ENCODE peak calls at places on chromosomes 13 and 19, in eight cellular contexts. B is AG04450, I is pancreas, C is Peyer's patch, T is NB4, K is stomach, S is thoracic aorta, J is RWPE2. U is an unnamed sample.

GRCh38 chr13:24998433-24998832 is 97.5 kb upstream of the PABPC3 start:
- DNase-seq in B (no peak), I (no peak), C (no peak), T (no peak), K (no peak), S (no peak), J (no peak), U (no peak)

GRCh38 chr19:3284759-3285646 is 60.5 kb downstream of the CELF5 start:
- DNase-seq in B (peak), I (peak), C (peak), T (peak), K (peak), S (no peak), J (peak), U (peak)

GRCh38 chr19:5063873-5064645 is 95.1 kb downstream of the KDM4B start:
- DNase-seq in B (no peak), I (no peak), C (no peak), T (no peak), K (no peak), S (no peak), J (no peak), U (no peak)

GRCh38 chr19:52034051-52034728 is 6.0 kb upstream of the ZNF614 start:
- DNase-seq in B (no peak), I (no peak), C (no peak), T (no peak), K (no peak), S (no peak), J (no peak), U (peak)

GRCh38 chr13:33138441-33138840 is 122.2 kb downstream of the KL start:
- DNase-seq in B (no peak), I (no peak), C (no peak), T (no peak), K (no peak), S (no peak), J (no peak), U (no peak)

GRCh38 chr19:44585371-44586141 is 27.8 kb upstream of the IGSF23 start:
- DNase-seq in B (no peak), I (no peak), C (no peak), T (peak), K (no peak), S (no peak), J (no peak), U (peak)

GRCh38 chr19:6590458-6591319 is at the start of gene CD70:
- DNase-seq in B (no peak), I (no peak), C (peak), T (peak), K (no peak), S (no peak), J (no peak), U (no peak)

GRCh38 chr19:10461047-10461949 is 41.0 kb downstream of the PDE4A start:
- DNase-seq in B (peak), I (peak), C (peak), T (peak), K (peak), S (peak), J (peak), U (peak)

GRCh38 chr13:108218044-108218974 is at the start of gene ABHD13:
- DNase-seq in B (peak), I (peak), C (peak), T (peak), K (peak), S (peak), J (peak), U (peak)

GRCh38 chr19:18000480-18000980 is 7.4 kb upstream of the ARRDC2 start:
- DNase-seq in B (no peak), I (no peak), C (no peak), T (no peak), K (no peak), S (no peak), J (no peak), U (no peak)

GRCh38 chr19:8212916-8213315 is 3.7 kb downstream of the CERS4 start:
- DNase-seq in B (no peak), I (no peak), C (no peak), T (no peak), K (no peak), S (no peak), J (no peak), U (no peak)

GRCh38 chr19:37855098-37855497 is 51.3 kb downstream of the WDR87 start:
- DNase-seq in B (no peak), I (peak), C (peak), T (no peak), K (no peak), S (no peak), J (peak), U (peak)

GRCh38 chr13:32056316-32056715 is 24.7 kb downstream of the FRY start:
- DNase-seq in B (no peak), I (no peak), C (no peak), T (no peak), K (no peak), S (no peak), J (no peak), U (no peak)

GRCh38 chr19:33377586-33378475 is 4.3 kb downstream of the CEBPG start:
- DNase-seq in B (no peak), I (no peak), C (no peak), T (no peak), K (no peak), S (no peak), J (no peak), U (peak)

GRCh38 chr13:27978301-27978968 is 9.3 kb upstream of the CDX2 start:
- DNase-seq in B (no peak), I (peak), C (no peak), T (no peak), K (no peak), S (no peak), J (no peak), U (no peak)

GRCh38 chr19:30049844-30050667 is 108.0 kb downstream of the URI1 start:
- DNase-seq in B (no peak), I (no peak), C (no peak), T (no peak), K (no peak), S (no peak), J (no peak), U (no peak)

GRCh38 chr13:36680918-36681317 is 7.1 kb downstream of the SERTM1 start:
- DNase-seq in B (no peak), I (no peak), C (no peak), T (no peak), K (no peak), S (no peak), J (no peak), U (peak)

GRCh38 chr19:50215820-50216219 is 12.4 kb downstream of the MYH14 start:
- DNase-seq in B (no peak), I (no peak), C (no peak), T (no peak), K (no peak), S (no peak), J (no peak), U (no peak)
- H3K4me3 ChIP-seq in B (no peak), I (no peak), C (no peak), T (no peak), K (no peak), S (no peak), J (no peak), U (no peak)

GRCh38 chr13:98796191-98796590 is 43.7 kb upstream of the SLC15A1 start:
- DNase-seq in B (no peak), I (no peak), C (no peak), T (no peak), K (no peak), S (no peak), J (no peak), U (no peak)
- TF ChIP-seq CTCF in B (no peak), I (no peak), C (no peak), T (no peak), K (no peak), S (no peak), J (no peak), U (no peak)

DNA sequence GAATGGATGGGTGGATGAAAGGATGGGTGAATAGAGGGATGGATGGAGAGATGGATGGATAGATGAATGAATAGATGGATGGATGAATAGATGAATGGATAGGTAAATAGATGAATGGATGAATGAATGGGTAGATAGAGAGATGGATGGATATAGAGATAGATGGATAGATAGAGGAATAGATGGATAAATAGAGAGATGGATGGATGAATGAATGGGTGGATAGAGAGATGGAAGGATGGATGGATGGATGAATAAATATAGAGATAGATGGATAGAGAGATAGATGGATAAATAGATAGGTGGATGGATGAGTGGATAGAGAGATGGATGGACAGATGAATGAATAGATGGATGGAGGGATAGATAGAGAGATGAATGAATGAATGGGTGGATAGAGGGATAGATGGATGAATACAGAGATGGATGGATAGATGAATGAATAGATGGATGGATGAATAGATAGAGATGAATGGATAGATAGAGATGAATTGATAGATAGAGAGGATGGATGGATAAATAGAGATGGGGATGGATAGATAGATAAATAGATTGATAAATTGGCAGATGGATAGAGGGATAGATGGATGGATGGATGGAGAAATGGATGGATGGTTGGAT is 106.7 kb upstream of the SOX1 start:
- DNase-seq in B (no peak), I (no peak), C (no peak), T (no peak), K (no peak), S (no peak), J (no peak), U (no peak)
- H3K4me3 ChIP-seq in B (no peak), I (no peak), C (no peak), T (no peak), K (no peak), S (no peak), J (no peak), U (no peak)

GRCh38 chr13:29573190-29573589 is 22.3 kb downstream of the SLC7A1 start:
- DNase-seq in B (no peak), I (no peak), C (no peak), T (peak), K (peak), S (no peak), J (no peak), U (peak)
- TF ChIP-seq CTCF in B (no peak), I (no peak), C (no peak), T (no peak), K (no peak), S (no peak), J (no peak), U (no peak)

GRCh38 chr13:112824429-112824828 is 134.6 kb downstream of the ATP11A start:
- DNase-seq in B (no peak), I (no peak), C (no peak), T (no peak), K (peak), S (no peak), J (no peak), U (no peak)
- H3K4me3 ChIP-seq in B (no peak), I (no peak), C (no peak), T (no peak), K (no peak), S (no peak), J (no peak), U (no peak)

GRCh38 chr19:40529093-40529954 is 47.3 kb upstream of the SHKBP1 start:
- DNase-seq in B (peak), I (peak), C (peak), T (peak), K (peak), S (peak), J (peak), U (peak)

GRCh38 chr19:40534148-40534547 is 42.5 kb upstream of the SHKBP1 start:
- DNase-seq in B (no peak), I (no peak), C (no peak), T (no peak), K (no peak), S (no peak), J (no peak), U (no peak)

GRCh38 chr19:40530091-40530901 is 46.4 kb upstream of the SHKBP1 start:
- DNase-seq in B (no peak), I (peak), C (no peak), T (no peak), K (no peak), S (no peak), J (no peak), U (no peak)

GRCh38 chr19:40528533-40529092 is 48.1 kb upstream of the SHKBP1 start:
- DNase-seq in B (no peak), I (no peak), C (no peak), T (no peak), K (no peak), S (no peak), J (no peak), U (no peak)

DNA sequence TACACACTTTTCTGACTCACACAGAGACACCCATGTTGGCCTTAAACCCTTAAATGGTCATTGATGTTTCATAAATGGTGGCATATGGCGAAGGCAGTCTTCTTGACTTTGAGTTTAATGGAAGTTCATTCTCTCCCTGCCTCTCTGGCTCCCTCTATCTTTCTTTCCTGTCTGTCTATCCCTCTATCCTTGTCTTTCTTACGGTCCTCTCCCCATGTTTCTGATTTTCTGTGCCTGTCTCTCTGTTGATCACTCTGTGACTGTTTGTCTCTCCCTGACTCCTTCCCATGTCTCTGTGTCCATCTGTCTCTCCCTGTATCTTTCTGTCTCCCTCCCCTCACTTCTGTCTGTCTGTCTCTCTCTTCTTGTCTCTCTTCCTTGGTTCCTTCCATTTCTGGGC is 43.2 kb upstream of the SHKBP1 start:
- DNase-seq in B (no peak), I (no peak), C (no peak), T (no peak), K (no peak), S (no peak), J (no peak), U (no peak)
- TF ChIP-seq CTCF in B (peak), I (no peak), C (no peak), T (peak), K (no peak), S (no peak), J (peak), U (peak)

GRCh38 chr19:1216756-1217155 is 11.2 kb downstream of the STK11 start:
- DNase-seq in B (no peak), I (no peak), C (no peak), T (no peak), K (no peak), S (no peak), J (no peak), U (no peak)

GRCh38 chr19:1217366-1217765 is 11.8 kb downstream of the STK11 start:
- DNase-seq in B (no peak), I (no peak), C (no peak), T (no peak), K (no peak), S (no peak), J (no peak), U (no peak)

GRCh38 chr19:1214299-1214861 is 8.8 kb downstream of the STK11 start:
- DNase-seq in B (no peak), I (no peak), C (no peak), T (no peak), K (no peak), S (no peak), J (peak), U (no peak)

GRCh38 chr19:1213391-1214286 is 8.1 kb downstream of the STK11 start:
- DNase-seq in B (no peak), I (peak), C (peak), T (no peak), K (peak), S (no peak), J (peak), U (peak)

DNA sequence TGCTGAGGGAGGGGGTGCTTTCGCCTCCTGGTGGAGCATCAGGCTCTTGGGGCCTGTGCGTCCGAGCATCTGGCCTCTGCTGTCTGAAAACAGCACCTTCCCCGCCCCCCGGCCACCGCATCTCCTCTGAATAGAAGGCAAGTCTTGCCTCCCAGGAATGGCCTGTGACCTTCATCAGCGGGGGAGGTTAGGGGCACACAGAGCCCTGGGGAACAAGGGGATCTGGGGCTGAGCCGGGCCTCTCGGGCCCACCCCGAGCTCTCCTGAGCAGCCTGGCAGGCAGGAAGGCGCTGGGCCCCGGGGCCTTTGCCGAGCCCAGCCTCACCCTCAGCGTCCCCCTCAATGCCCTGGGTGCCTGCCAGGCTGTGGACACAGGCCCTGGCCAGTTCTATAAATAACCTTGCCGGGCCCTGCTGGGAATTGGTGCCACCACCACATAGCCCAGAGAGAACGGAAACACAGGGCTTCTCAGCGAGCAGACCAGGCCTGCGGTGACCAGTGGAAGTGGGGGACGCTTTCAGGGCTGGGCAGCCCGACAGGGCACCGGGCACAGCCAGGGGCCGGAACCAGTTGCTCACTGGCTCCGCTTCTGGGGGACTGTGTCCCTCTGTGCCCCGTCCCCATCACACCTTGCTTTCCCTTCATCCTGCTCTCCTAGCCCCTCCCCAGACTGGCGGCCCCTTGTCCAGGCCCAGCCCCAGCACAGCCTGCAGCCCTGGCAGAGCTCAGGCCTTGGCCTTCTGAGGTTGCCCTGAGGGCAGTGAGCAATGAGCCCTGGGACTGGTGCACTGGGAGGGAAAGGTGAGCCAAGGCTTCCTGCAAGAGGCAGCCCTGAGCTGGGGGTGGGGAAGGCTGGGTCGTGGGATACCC is 9.5 kb downstream of the STK11 start:
- DNase-seq in B (no peak), I (no peak), C (no peak), T (no peak), K (peak), S (no peak), J (peak), U (no peak)
- H3K4me3 ChIP-seq in B (no peak), I (no peak), C (no peak), T (no peak), K (peak), S (peak), J (no peak), U (no peak)

GRCh38 chr13:48643159-48643558 is 10.6 kb upstream of the CYSLTR2 start:
- DNase-seq in B (no peak), I (no peak), C (no peak), T (no peak), K (no peak), S (no peak), J (no peak), U (no peak)
- TF ChIP-seq CTCF in B (no peak), I (no peak), C (no peak), T (no peak), K (no peak), S (no peak), J (no peak), U (no peak)

GRCh38 chr13:77389617-77389984 is 62.7 kb upstream of the MYCBP2 start:
- DNase-seq in B (no peak), I (no peak), C (no peak), T (no peak), K (no peak), S (no peak), J (no peak), U (no peak)
- H3K4me3 ChIP-seq in B (no peak), I (no peak), C (no peak), T (no peak), K (no peak), S (no peak), J (no peak), U (no peak)

DNA sequence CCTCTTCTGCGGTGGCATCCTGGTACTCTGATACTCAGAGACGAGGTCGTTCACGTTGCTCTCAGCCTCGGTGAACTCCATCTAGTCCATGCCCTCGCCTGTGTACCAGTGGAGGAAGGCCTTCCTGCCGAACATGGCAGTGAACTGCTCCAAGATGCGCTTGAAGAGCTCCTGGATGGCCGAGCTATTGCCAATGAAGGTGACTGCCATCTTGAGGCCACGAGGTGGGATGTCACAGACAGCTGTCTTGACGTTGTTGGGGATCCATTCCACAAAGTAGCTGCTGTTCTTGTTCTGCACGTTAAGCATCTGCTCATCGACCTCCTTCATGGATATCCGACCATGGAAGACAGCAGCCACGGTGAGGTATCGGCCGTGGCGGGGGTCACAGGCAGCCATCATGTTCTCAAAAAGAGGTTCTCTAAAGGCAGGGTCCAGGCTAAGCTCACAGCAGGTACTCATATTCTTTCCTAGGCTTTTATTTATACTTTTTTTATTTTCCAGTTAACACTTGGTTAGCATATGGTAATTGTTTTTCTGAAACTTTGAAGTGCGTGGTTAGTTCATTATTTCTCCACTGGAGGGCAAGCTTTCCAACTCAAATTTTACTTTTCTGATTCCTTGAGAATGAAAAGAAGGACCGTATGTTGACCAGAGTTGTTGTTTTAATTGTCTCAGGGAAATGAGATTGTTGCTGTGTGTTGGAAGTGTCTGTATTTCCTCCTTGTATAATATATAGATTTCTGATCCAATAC is 72.4 kb upstream of the RGCC start:
- DNase-seq in B (no peak), I (no peak), C (no peak), T (peak), K (no peak), S (no peak), J (no peak), U (peak)
- TF ChIP-seq CTCF in B (peak), I (peak), C (peak), T (peak), K (peak), S (peak), J (peak), U (peak)